ENCODE peak calls at places on chromosomes 4 and X, in five cellular contexts. One of them, this sample, is unnamed.
A peak's percentile ranks its signal among the peaks of the same experiment; 100 is the strongest.

GRCh38 chr4:120070191-120070590 is 3.5 kb upstream of the MAD2L1 start:
- DNase-seq in upper lobe of right lung: no peak
- DNase-seq in SK-N-DZ: no peak
- DNase-seq in T-cell: no peak
- DNase-seq in right lobe of liver: no peak
- DNase-seq in this sample: no peak

GRCh38 chr4:129821073-129821472 is 725.1 kb downstream of the C4orf33 start:
- DNase-seq in upper lobe of right lung: no peak
- DNase-seq in SK-N-DZ: no peak
- DNase-seq in T-cell: no peak
- DNase-seq in right lobe of liver: no peak
- DNase-seq in this sample: no peak

GRCh38 chrX:118259213-118259612 is 86.7 kb upstream of the WDR44 start:
- DNase-seq in upper lobe of right lung: no peak
- DNase-seq in SK-N-DZ: no peak
- DNase-seq in T-cell: no peak
- DNase-seq in right lobe of liver: no peak
- DNase-seq in this sample: no peak

GRCh38 chr4:2763511-2763967 is 7.4 kb upstream of the TNIP2 start:
- DNase-seq in upper lobe of right lung: no peak
- DNase-seq in SK-N-DZ: no peak
- DNase-seq in T-cell: no peak
- DNase-seq in right lobe of liver: no peak
- DNase-seq in this sample: no peak

GRCh38 chr4:125187621-125188176 is 127.1 kb upstream of the FAT4 start:
- DNase-seq in upper lobe of right lung: no peak
- DNase-seq in SK-N-DZ: no peak
- DNase-seq in T-cell: no peak
- DNase-seq in right lobe of liver: no peak
- DNase-seq in this sample: no peak

GRCh38 chr4:73901031-73901430 is 31.8 kb downstream of the CXCL1 start:
- DNase-seq in upper lobe of right lung: no peak
- DNase-seq in SK-N-DZ: no peak
- DNase-seq in T-cell: no peak
- DNase-seq in right lobe of liver: no peak
- DNase-seq in this sample: no peak

GRCh38 chrX:40145001-40145631 is 47.4 kb upstream of the BCOR start:
- DNase-seq in upper lobe of right lung: peak; percentile 69
- DNase-seq in SK-N-DZ: no peak
- DNase-seq in T-cell: no peak
- DNase-seq in right lobe of liver: no peak
- DNase-seq in this sample: no peak

GRCh38 chr4:2837110-2837903 is 6.3 kb upstream of the ADD1 start:
- DNase-seq in upper lobe of right lung: no peak
- DNase-seq in SK-N-DZ: no peak
- DNase-seq in T-cell: no peak
- DNase-seq in right lobe of liver: peak; percentile 68
- DNase-seq in this sample: no peak

GRCh38 chr4:90051999-90052398 is 75.2 kb upstream of the CCSER1 start:
- DNase-seq in upper lobe of right lung: no peak
- DNase-seq in SK-N-DZ: no peak
- DNase-seq in T-cell: no peak
- DNase-seq in right lobe of liver: no peak
- DNase-seq in this sample: no peak

GRCh38 chr4:180947421-180947820 is 1295.8 kb upstream of the TENM3 start:
- DNase-seq in upper lobe of right lung: no peak
- DNase-seq in SK-N-DZ: peak; percentile 20
- DNase-seq in T-cell: no peak
- DNase-seq in right lobe of liver: no peak
- DNase-seq in this sample: no peak